ENCODE peak calls at places on chromosomes 16 and 17, in seven cellular contexts. One of them, this sample, is unnamed.

GRCh38 chr17:38333635-38334295 is 10.0 kb downstream of the GPR179 start:
- DNase-seq in HCT116: no peak
- DNase-seq in HepG2: peak
- DNase-seq in GM12878: no peak
- DNase-seq in SK-N-SH: peak
- DNase-seq in K562: peak
- DNase-seq in H1: peak
- DNase-seq in this sample: peak

GRCh38 chr17:76528528-76529223 is 8.8 kb downstream of the CYGB start:
- DNase-seq in K562: peak
- DNase-seq in GM12878: no peak
- DNase-seq in HCT116: no peak
- DNase-seq in SK-N-SH: peak
- DNase-seq in H1: no peak
- DNase-seq in HepG2: no peak
- DNase-seq in this sample: no peak

GRCh38 chr17:16449121-16449570 is 33.8 kb downstream of the TRPV2 start:
- DNase-seq in H1: no peak
- DNase-seq in SK-N-SH: no peak
- DNase-seq in HCT116: no peak
- DNase-seq in GM12878: no peak
- DNase-seq in HepG2: no peak
- DNase-seq in K562: no peak
- DNase-seq in this sample: no peak

GRCh38 chr16:72013888-72014538 is 5.5 kb downstream of the DHODH start:
- DNase-seq in HepG2: no peak
- DNase-seq in GM12878: no peak
- DNase-seq in K562: peak
- DNase-seq in HCT116: no peak
- DNase-seq in H1: no peak
- DNase-seq in SK-N-SH: no peak
- DNase-seq in this sample: no peak

GRCh38 chr17:76904116-76904515 is 35.9 kb downstream of the MGAT5B start:
- DNase-seq in H1: no peak
- DNase-seq in GM12878: no peak
- DNase-seq in HCT116: no peak
- DNase-seq in K562: no peak
- DNase-seq in SK-N-SH: no peak
- DNase-seq in HepG2: no peak
- DNase-seq in this sample: no peak

GRCh38 chr16:56610017-56610608 is 1.7 kb downstream of the MT2A start:
- DNase-seq in K562: no peak
- DNase-seq in GM12878: peak
- DNase-seq in SK-N-SH: no peak
- DNase-seq in HepG2: peak
- DNase-seq in H1: no peak
- DNase-seq in HCT116: peak
- DNase-seq in this sample: no peak

GRCh38 chr16:78487471-78487870 is 388.0 kb downstream of the WWOX start:
- DNase-seq in GM12878: no peak
- DNase-seq in K562: no peak
- DNase-seq in HCT116: no peak
- DNase-seq in H1: no peak
- DNase-seq in HepG2: no peak
- DNase-seq in SK-N-SH: peak
- DNase-seq in this sample: no peak

GRCh38 chr17:32772453-32773025 is 104.4 kb downstream of the MYO1D start:
- DNase-seq in H1: no peak
- DNase-seq in SK-N-SH: no peak
- DNase-seq in HCT116: no peak
- DNase-seq in GM12878: peak
- DNase-seq in HepG2: no peak
- DNase-seq in K562: no peak
- DNase-seq in this sample: no peak

GRCh38 chr16:4882633-4883285 is 35.5 kb downstream of the UBN1 start:
- DNase-seq in GM12878: no peak
- DNase-seq in HCT116: peak
- DNase-seq in H1: no peak
- DNase-seq in SK-N-SH: peak
- DNase-seq in HepG2: no peak
- DNase-seq in K562: no peak
- DNase-seq in this sample: peak

GRCh38 chr17:77011173-77012011 is 129.4 kb upstream of the SEC14L1 start:
- DNase-seq in GM12878: no peak
- DNase-seq in HepG2: peak
- DNase-seq in SK-N-SH: peak
- DNase-seq in HCT116: peak
- DNase-seq in H1: no peak
- DNase-seq in K562: no peak
- DNase-seq in this sample: no peak

GRCh38 chr17:73470369-73470768 is 158.6 kb upstream of the CDC42EP4 start:
- DNase-seq in K562: no peak
- DNase-seq in SK-N-SH: no peak
- DNase-seq in HepG2: no peak
- DNase-seq in H1: no peak
- DNase-seq in GM12878: no peak
- DNase-seq in HCT116: no peak
- DNase-seq in this sample: no peak

GRCh38 chr16:7268182-7268581 is 64.5 kb upstream of the RBFOX1 start:
- DNase-seq in GM12878: no peak
- DNase-seq in H1: peak
- DNase-seq in K562: peak
- DNase-seq in HepG2: peak
- DNase-seq in HCT116: no peak
- DNase-seq in SK-N-SH: peak
- DNase-seq in this sample: peak

GRCh38 chr17:68600123-68600880 is 865 bp downstream of the FAM20A start:
- DNase-seq in HepG2: peak
- DNase-seq in H1: no peak
- DNase-seq in SK-N-SH: peak
- DNase-seq in K562: no peak
- DNase-seq in GM12878: no peak
- DNase-seq in HCT116: no peak
- DNase-seq in this sample: no peak

GRCh38 chr17:3879181-3879580 is 13.7 kb downstream of the CAMKK1 start:
- DNase-seq in HCT116: no peak
- DNase-seq in HepG2: no peak
- DNase-seq in GM12878: no peak
- DNase-seq in H1: no peak
- DNase-seq in SK-N-SH: peak
- DNase-seq in K562: no peak
- DNase-seq in this sample: no peak

GRCh38 chr17:75268931-75269330 is 2.1 kb downstream of the MIF4GD start:
- DNase-seq in HepG2: no peak
- DNase-seq in GM12878: no peak
- DNase-seq in K562: no peak
- DNase-seq in SK-N-SH: peak
- DNase-seq in HCT116: no peak
- DNase-seq in H1: no peak
- DNase-seq in this sample: no peak

GRCh38 chr16:60642956-60643355 is 1393.3 kb downstream of the CDH8 start:
- DNase-seq in GM12878: no peak
- DNase-seq in H1: no peak
- DNase-seq in K562: no peak
- DNase-seq in HepG2: no peak
- DNase-seq in HCT116: no peak
- DNase-seq in SK-N-SH: no peak
- DNase-seq in this sample: no peak

DNA sequence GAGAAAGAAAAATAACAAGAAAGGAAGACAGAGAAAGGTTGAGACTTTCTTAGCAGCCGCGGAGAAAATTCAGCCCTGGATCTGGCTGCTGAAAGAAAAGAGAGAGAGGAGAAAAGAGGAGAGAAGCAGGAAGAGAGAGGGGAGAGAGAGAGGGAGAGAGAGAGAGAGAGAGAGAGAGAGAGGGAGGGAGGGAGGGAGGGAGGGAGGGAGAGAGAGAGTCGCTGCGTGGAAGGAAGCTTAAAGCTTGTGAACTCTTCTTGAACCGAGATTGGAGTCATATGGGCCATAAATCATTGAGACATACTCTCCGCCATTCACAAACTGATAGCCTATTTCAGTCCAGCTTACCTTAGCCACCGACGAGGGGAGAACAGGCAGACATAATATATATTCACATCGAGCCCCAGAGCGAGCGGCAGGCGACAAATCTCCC is 10.3 kb upstream of the HOXB2 start:
- DNase-seq in K562: peak
- DNase-seq in HepG2: no peak
- DNase-seq in GM12878: no peak
- DNase-seq in SK-N-SH: no peak
- DNase-seq in HCT116: no peak
- DNase-seq in H1: no peak
- DNase-seq in this sample: peak
- TF ChIP-seq JUND in K562: peak
- TF ChIP-seq JUND in HepG2: no peak
- TF ChIP-seq JUND in GM12878: no peak
- TF ChIP-seq JUND in SK-N-SH: no peak
- TF ChIP-seq JUND in HCT116: no peak
- TF ChIP-seq JUND in H1: no peak
- TF ChIP-seq JUND in this sample: no peak

DNA sequence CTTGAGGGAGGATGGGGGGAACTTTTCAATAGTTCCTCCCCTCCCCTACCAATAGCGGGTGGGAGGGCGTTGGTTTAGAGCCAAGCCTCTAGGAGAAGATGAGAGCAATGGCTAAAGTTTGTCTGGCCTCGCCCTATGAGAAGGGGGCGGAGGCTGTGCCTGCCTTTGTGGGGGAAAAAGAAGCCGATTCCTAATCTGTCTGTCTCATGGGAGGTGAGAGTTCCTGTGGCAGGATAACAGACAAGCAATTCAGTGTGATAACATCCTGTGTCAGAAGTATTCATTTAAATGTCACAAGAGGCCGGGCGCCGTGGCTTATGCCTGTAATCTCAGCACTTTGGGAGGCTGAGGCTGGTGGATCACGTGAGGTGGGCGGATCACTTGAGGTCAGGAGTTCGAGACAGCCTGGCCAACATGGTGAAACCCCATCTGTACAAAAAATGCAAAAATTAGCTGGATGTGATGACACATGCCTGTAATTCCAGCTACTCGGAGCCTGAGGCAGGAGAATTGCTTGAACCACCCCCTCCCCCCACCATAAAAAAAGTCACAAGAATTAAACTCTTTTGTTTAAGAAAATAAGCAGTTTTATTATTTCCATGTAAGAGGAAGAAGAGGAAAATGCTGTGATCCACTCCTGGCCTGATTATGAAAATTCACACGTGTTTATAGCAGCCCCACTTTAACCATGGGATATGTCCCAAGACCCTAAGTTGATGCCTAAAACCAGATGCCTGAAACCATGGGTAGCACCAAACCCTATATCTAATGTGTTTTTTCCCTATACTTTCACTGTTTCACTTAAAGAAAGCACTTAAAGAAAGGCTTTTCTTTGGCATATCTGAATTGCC is 1.7 kb downstream of the SLFN5 start:
- DNase-seq in GM12878: no peak
- DNase-seq in HepG2: peak
- DNase-seq in HCT116: peak
- DNase-seq in SK-N-SH: peak
- DNase-seq in H1: no peak
- DNase-seq in K562: peak
- DNase-seq in this sample: no peak
- TF ChIP-seq JUND in GM12878: no peak
- TF ChIP-seq JUND in HepG2: no peak
- TF ChIP-seq JUND in HCT116: no peak
- TF ChIP-seq JUND in SK-N-SH: no peak
- TF ChIP-seq JUND in H1: no peak
- TF ChIP-seq JUND in K562: no peak
- TF ChIP-seq JUND in this sample: no peak

DNA sequence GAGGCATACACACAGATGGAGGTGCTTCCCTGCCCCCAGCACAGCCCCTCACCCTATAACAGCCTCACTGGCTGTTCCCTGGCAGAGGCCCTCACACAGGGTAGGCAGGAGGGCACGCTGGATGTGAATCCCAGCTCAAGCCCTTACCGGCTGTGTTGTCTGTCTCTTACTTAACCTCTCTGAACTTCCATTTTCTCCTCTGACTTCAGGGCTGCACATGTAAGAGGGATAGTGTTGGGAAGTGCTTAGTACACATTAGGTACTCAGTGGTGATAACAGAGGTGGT is 24.6 kb upstream of the EIF1 start:
- DNase-seq in K562: no peak
- DNase-seq in SK-N-SH: no peak
- DNase-seq in HCT116: no peak
- DNase-seq in HepG2: no peak
- DNase-seq in H1: no peak
- DNase-seq in GM12878: no peak
- DNase-seq in this sample: no peak
- TF ChIP-seq JUND in K562: no peak
- TF ChIP-seq JUND in SK-N-SH: no peak
- TF ChIP-seq JUND in HCT116: no peak
- TF ChIP-seq JUND in HepG2: no peak
- TF ChIP-seq JUND in H1: no peak
- TF ChIP-seq JUND in GM12878: no peak
- TF ChIP-seq JUND in this sample: no peak

DNA sequence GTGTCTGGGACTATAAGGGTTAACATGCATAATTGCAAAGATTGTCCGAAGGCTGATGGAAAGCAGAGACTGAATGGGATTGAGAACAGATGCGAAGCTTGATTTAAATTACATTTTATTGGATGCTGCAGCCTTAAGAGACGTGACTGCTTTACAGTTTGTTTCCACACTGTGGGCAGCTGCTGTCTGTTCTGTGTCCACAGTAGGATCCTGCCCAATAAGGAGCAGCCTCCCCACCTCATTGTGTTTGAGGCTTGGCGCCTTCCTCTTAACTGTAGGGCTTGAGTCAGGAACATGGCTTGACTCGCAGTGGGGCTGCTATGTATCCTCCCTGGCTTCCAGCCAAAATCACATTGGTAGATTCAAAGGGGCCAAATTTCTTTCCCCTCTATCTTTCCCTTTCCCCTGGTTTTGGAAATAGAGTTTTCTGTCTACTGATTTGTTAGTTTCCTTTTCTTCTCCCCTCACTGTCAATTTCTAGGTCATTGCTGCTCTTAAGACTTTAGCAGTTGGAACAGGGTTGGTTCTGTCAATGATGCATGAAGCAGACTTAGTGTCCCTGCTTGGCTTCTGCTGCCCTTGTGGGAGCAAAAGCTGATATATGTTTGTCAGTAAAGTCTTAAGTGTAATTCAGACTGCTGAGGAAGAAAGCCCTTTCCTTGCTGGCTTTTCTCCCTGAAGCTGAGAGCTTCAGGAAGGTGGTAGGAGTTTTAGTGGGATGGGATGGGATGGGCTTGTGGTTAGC is 5.1 kb upstream of the RARA start:
- DNase-seq in H1: no peak
- DNase-seq in SK-N-SH: peak
- DNase-seq in GM12878: no peak
- DNase-seq in HepG2: no peak
- DNase-seq in HCT116: no peak
- DNase-seq in K562: no peak
- DNase-seq in this sample: peak
- TF ChIP-seq JUND in H1: no peak
- TF ChIP-seq JUND in SK-N-SH: no peak
- TF ChIP-seq JUND in GM12878: no peak
- TF ChIP-seq JUND in HepG2: no peak
- TF ChIP-seq JUND in HCT116: no peak
- TF ChIP-seq JUND in K562: no peak
- TF ChIP-seq JUND in this sample: no peak